ENCODE peak calls at places on chromosomes 16 and 17, in six cellular contexts. One of them, this sample, is unnamed.

GRCh38 chr17:59221159-59221847 is 992 bp downstream of the GDPD1 start:
- DNase-seq in epithelial cell of prostate: no peak
- DNase-seq in BE2C: peak
- DNase-seq in HAP-1: no peak
- DNase-seq in stimulated activated CD4-positive, alpha-beta T cell treated with anti-CD3 and anti-CD28 coated beads, Interleukin-2, amount 100 ng/mL, for 48 hours: no peak
- DNase-seq in NCI-H524: peak
- DNase-seq in this sample: no peak

GRCh38 chr16:77679901-77680300 is 42.4 kb upstream of the NUDT7 start:
- DNase-seq in epithelial cell of prostate: no peak
- DNase-seq in BE2C: no peak
- DNase-seq in HAP-1: no peak
- DNase-seq in stimulated activated CD4-positive, alpha-beta T cell treated with anti-CD3 and anti-CD28 coated beads, Interleukin-2, amount 100 ng/mL, for 48 hours: no peak
- DNase-seq in NCI-H524: no peak
- DNase-seq in this sample: no peak

GRCh38 chr16:50547944-50548658 is at the start of gene NKD1:
- DNase-seq in epithelial cell of prostate: no peak
- DNase-seq in BE2C: peak
- DNase-seq in HAP-1: peak
- DNase-seq in stimulated activated CD4-positive, alpha-beta T cell treated with anti-CD3 and anti-CD28 coated beads, Interleukin-2, amount 100 ng/mL, for 48 hours: peak
- DNase-seq in NCI-H524: peak
- DNase-seq in this sample: no peak

GRCh38 chr16:49924078-49924477 is 68.2 kb upstream of the ZNF423 start:
- DNase-seq in epithelial cell of prostate: no peak
- DNase-seq in BE2C: peak
- DNase-seq in HAP-1: no peak
- DNase-seq in stimulated activated CD4-positive, alpha-beta T cell treated with anti-CD3 and anti-CD28 coated beads, Interleukin-2, amount 100 ng/mL, for 48 hours: no peak
- DNase-seq in NCI-H524: no peak
- DNase-seq in this sample: no peak

GRCh38 chr17:78001612-78002011 is 43.1 kb downstream of the TNRC6C start:
- DNase-seq in epithelial cell of prostate: no peak
- DNase-seq in BE2C: no peak
- DNase-seq in HAP-1: no peak
- DNase-seq in stimulated activated CD4-positive, alpha-beta T cell treated with anti-CD3 and anti-CD28 coated beads, Interleukin-2, amount 100 ng/mL, for 48 hours: no peak
- DNase-seq in NCI-H524: no peak
- DNase-seq in this sample: no peak

GRCh38 chr17:29458066-29458465 is 67.9 kb downstream of the TAOK1 start:
- DNase-seq in epithelial cell of prostate: no peak
- DNase-seq in BE2C: no peak
- DNase-seq in HAP-1: no peak
- DNase-seq in stimulated activated CD4-positive, alpha-beta T cell treated with anti-CD3 and anti-CD28 coated beads, Interleukin-2, amount 100 ng/mL, for 48 hours: no peak
- DNase-seq in NCI-H524: no peak
- DNase-seq in this sample: no peak

GRCh38 chr17:38958326-38958725 is 8.9 kb downstream of the FBXO47 start:
- DNase-seq in epithelial cell of prostate: no peak
- DNase-seq in BE2C: no peak
- DNase-seq in HAP-1: no peak
- DNase-seq in stimulated activated CD4-positive, alpha-beta T cell treated with anti-CD3 and anti-CD28 coated beads, Interleukin-2, amount 100 ng/mL, for 48 hours: no peak
- DNase-seq in NCI-H524: no peak
- DNase-seq in this sample: no peak

GRCh38 chr17:2707721-2708584 is 3.6 kb downstream of the CLUH start:
- DNase-seq in epithelial cell of prostate: no peak
- DNase-seq in BE2C: peak
- DNase-seq in HAP-1: no peak
- DNase-seq in stimulated activated CD4-positive, alpha-beta T cell treated with anti-CD3 and anti-CD28 coated beads, Interleukin-2, amount 100 ng/mL, for 48 hours: no peak
- DNase-seq in NCI-H524: no peak
- DNase-seq in this sample: no peak

GRCh38 chr16:87390641-87391323 is 1.4 kb upstream of the MAP1LC3B start:
- DNase-seq in epithelial cell of prostate: no peak
- DNase-seq in BE2C: no peak
- DNase-seq in HAP-1: peak
- DNase-seq in stimulated activated CD4-positive, alpha-beta T cell treated with anti-CD3 and anti-CD28 coated beads, Interleukin-2, amount 100 ng/mL, for 48 hours: no peak
- DNase-seq in NCI-H524: no peak
- DNase-seq in this sample: no peak

GRCh38 chr17:82918508-82918907 is 78.7 kb upstream of the ZNF750 start:
- DNase-seq in epithelial cell of prostate: no peak
- DNase-seq in BE2C: no peak
- DNase-seq in HAP-1: no peak
- DNase-seq in stimulated activated CD4-positive, alpha-beta T cell treated with anti-CD3 and anti-CD28 coated beads, Interleukin-2, amount 100 ng/mL, for 48 hours: no peak
- DNase-seq in NCI-H524: no peak
- DNase-seq in this sample: no peak

GRCh38 chr17:28734712-28735241 is 6.2 kb downstream of the NEK8 start:
- DNase-seq in epithelial cell of prostate: no peak
- DNase-seq in BE2C: no peak
- DNase-seq in HAP-1: no peak
- DNase-seq in stimulated activated CD4-positive, alpha-beta T cell treated with anti-CD3 and anti-CD28 coated beads, Interleukin-2, amount 100 ng/mL, for 48 hours: no peak
- DNase-seq in NCI-H524: no peak
- DNase-seq in this sample: no peak

GRCh38 chr16:86212706-86213426 is 297.5 kb upstream of the FOXF1 start:
- DNase-seq in epithelial cell of prostate: no peak
- DNase-seq in BE2C: no peak
- DNase-seq in HAP-1: no peak
- DNase-seq in stimulated activated CD4-positive, alpha-beta T cell treated with anti-CD3 and anti-CD28 coated beads, Interleukin-2, amount 100 ng/mL, for 48 hours: no peak
- DNase-seq in NCI-H524: no peak
- DNase-seq in this sample: no peak

GRCh38 chr16:12819126-12820117 is 15.7 kb upstream of the CPPED1 start:
- DNase-seq in epithelial cell of prostate: no peak
- DNase-seq in BE2C: peak
- DNase-seq in HAP-1: peak
- DNase-seq in stimulated activated CD4-positive, alpha-beta T cell treated with anti-CD3 and anti-CD28 coated beads, Interleukin-2, amount 100 ng/mL, for 48 hours: peak
- DNase-seq in NCI-H524: peak
- DNase-seq in this sample: no peak

GRCh38 chr16:17273142-17273561 is 197.6 kb downstream of the XYLT1 start:
- DNase-seq in epithelial cell of prostate: peak
- DNase-seq in BE2C: no peak
- DNase-seq in HAP-1: no peak
- DNase-seq in stimulated activated CD4-positive, alpha-beta T cell treated with anti-CD3 and anti-CD28 coated beads, Interleukin-2, amount 100 ng/mL, for 48 hours: peak
- DNase-seq in NCI-H524: no peak
- DNase-seq in this sample: peak

GRCh38 chr16:4437366-4437765 is 11.7 kb downstream of the DNAJA3 start:
- DNase-seq in epithelial cell of prostate: no peak
- DNase-seq in BE2C: no peak
- DNase-seq in HAP-1: no peak
- DNase-seq in stimulated activated CD4-positive, alpha-beta T cell treated with anti-CD3 and anti-CD28 coated beads, Interleukin-2, amount 100 ng/mL, for 48 hours: no peak
- DNase-seq in NCI-H524: no peak
- DNase-seq in this sample: no peak

GRCh38 chr16:11716330-11716729 is 26.3 kb downstream of the TXNDC11 start:
- DNase-seq in epithelial cell of prostate: no peak
- DNase-seq in BE2C: no peak
- DNase-seq in HAP-1: no peak
- DNase-seq in stimulated activated CD4-positive, alpha-beta T cell treated with anti-CD3 and anti-CD28 coated beads, Interleukin-2, amount 100 ng/mL, for 48 hours: no peak
- DNase-seq in NCI-H524: no peak
- DNase-seq in this sample: no peak

GRCh38 chr17:40459646-40460584 is 16.7 kb downstream of the IGFBP4 start:
- DNase-seq in epithelial cell of prostate: no peak
- DNase-seq in BE2C: peak
- DNase-seq in HAP-1: no peak
- DNase-seq in stimulated activated CD4-positive, alpha-beta T cell treated with anti-CD3 and anti-CD28 coated beads, Interleukin-2, amount 100 ng/mL, for 48 hours: no peak
- DNase-seq in NCI-H524: no peak
- DNase-seq in this sample: no peak

GRCh38 chr16:89922884-89923639 is at the start of gene TUBB3:
- DNase-seq in epithelial cell of prostate: no peak
- DNase-seq in BE2C: peak
- DNase-seq in HAP-1: peak
- DNase-seq in stimulated activated CD4-positive, alpha-beta T cell treated with anti-CD3 and anti-CD28 coated beads, Interleukin-2, amount 100 ng/mL, for 48 hours: no peak
- DNase-seq in NCI-H524: peak
- DNase-seq in this sample: peak

GRCh38 chr17:5561736-5562135 is 22.6 kb downstream of the NLRP1 start:
- DNase-seq in epithelial cell of prostate: no peak
- DNase-seq in BE2C: no peak
- DNase-seq in HAP-1: no peak
- DNase-seq in stimulated activated CD4-positive, alpha-beta T cell treated with anti-CD3 and anti-CD28 coated beads, Interleukin-2, amount 100 ng/mL, for 48 hours: no peak
- DNase-seq in NCI-H524: no peak
- DNase-seq in this sample: no peak

GRCh38 chr17:19991252-19991885 is 13.7 kb upstream of the AKAP10 start:
- DNase-seq in epithelial cell of prostate: no peak
- DNase-seq in BE2C: no peak
- DNase-seq in HAP-1: no peak
- DNase-seq in stimulated activated CD4-positive, alpha-beta T cell treated with anti-CD3 and anti-CD28 coated beads, Interleukin-2, amount 100 ng/mL, for 48 hours: no peak
- DNase-seq in NCI-H524: no peak
- DNase-seq in this sample: no peak

GRCh38 chr17:34850023-34850422 is 111.2 kb downstream of the CCT6B start:
- DNase-seq in epithelial cell of prostate: no peak
- DNase-seq in BE2C: no peak
- DNase-seq in HAP-1: no peak
- DNase-seq in stimulated activated CD4-positive, alpha-beta T cell treated with anti-CD3 and anti-CD28 coated beads, Interleukin-2, amount 100 ng/mL, for 48 hours: no peak
- DNase-seq in NCI-H524: no peak
- DNase-seq in this sample: no peak

GRCh38 chr16:50263060-50263909 is 3.1 kb upstream of the ADCY7 start:
- DNase-seq in epithelial cell of prostate: no peak
- DNase-seq in BE2C: no peak
- DNase-seq in HAP-1: no peak
- DNase-seq in stimulated activated CD4-positive, alpha-beta T cell treated with anti-CD3 and anti-CD28 coated beads, Interleukin-2, amount 100 ng/mL, for 48 hours: no peak
- DNase-seq in NCI-H524: no peak
- DNase-seq in this sample: no peak

GRCh38 chr16:30112197-30113030 is 923 bp downstream of the GDPD3 start:
- DNase-seq in epithelial cell of prostate: no peak
- DNase-seq in BE2C: peak
- DNase-seq in HAP-1: no peak
- DNase-seq in stimulated activated CD4-positive, alpha-beta T cell treated with anti-CD3 and anti-CD28 coated beads, Interleukin-2, amount 100 ng/mL, for 48 hours: peak
- DNase-seq in NCI-H524: no peak
- DNase-seq in this sample: no peak

This sample was measured in foreskin keratinocyte.